ENCODE peak calls at places on chromosomes 3 and 15, in six cellular contexts. W is WERI-Rb-1; H is breast epithelium; F is naive thymus-derived CD4-positive, alpha-beta T cell; Q is heart right ventricle; J is RWPE1. A is an unnamed sample.
A peak's percentile ranks its signal among the peaks of the same experiment; 100 is the strongest.

GRCh38 chr3:38560284-38560683 is 64.1 kb downstream of the EXOG start:
- DNase-seq in Q (no peak), H (no peak), F (no peak), J (no peak), W (peak; percentile 1), A (no peak)

GRCh38 chr3:158791259-158791920 is 10.5 kb upstream of the MFSD1 start:
- DNase-seq in J (peak; percentile 50), Q (no peak), F (peak; percentile 58), H (no peak), W (peak; percentile 11), A (peak; percentile 16)

GRCh38 chr3:52385157-52385556 is 59.7 kb downstream of the SEMA3G start:
- DNase-seq in F (no peak), J (no peak), W (peak; percentile 93), Q (no peak), H (no peak), A (no peak)

GRCh38 chr3:10285742-10286524 is 6.8 kb downstream of the GHRL start:
- DNase-seq in F (no peak), Q (no peak), J (no peak), W (no peak), H (no peak), A (no peak)

GRCh38 chr3:13552855-13553652 is 4.1 kb downstream of the FBLN2 start:
- DNase-seq in J (no peak), F (no peak), W (no peak), H (no peak), Q (no peak), A (no peak)

GRCh38 chr15:48411971-48412591 is 80.9 kb downstream of the DUT start:
- DNase-seq in F (no peak), H (no peak), Q (no peak), W (no peak), J (no peak), A (no peak)

GRCh38 chr3:73727117-73727802 is 102.5 kb upstream of the PDZRN3 start:
- DNase-seq in H (no peak), J (no peak), Q (no peak), W (no peak), F (no peak), A (no peak)

GRCh38 chr15:36545451-36545992 is 33.9 kb upstream of the CDIN1 start:
- DNase-seq in Q (no peak), F (no peak), W (no peak), H (no peak), J (no peak), A (no peak)

GRCh38 chr3:162171970-162172369 is 675.4 kb downstream of the OTOL1 start:
- DNase-seq in Q (no peak), W (no peak), H (no peak), J (no peak), F (no peak), A (no peak)

GRCh38 chr15:95105229-95105628 is 873.9 kb downstream of the MCTP2 start:
- DNase-seq in F (no peak), Q (no peak), J (no peak), W (no peak), H (no peak), A (no peak)

GRCh38 chr3:182323898-182324297 is 469.4 kb upstream of the ATP11B start:
- DNase-seq in W (no peak), H (no peak), Q (no peak), J (no peak), F (no peak), A (no peak)

GRCh38 chr3:180934638-180935037 is 22.2 kb downstream of the FXR1 start:
- DNase-seq in H (no peak), J (peak; percentile 41), F (no peak), W (no peak), Q (no peak), A (no peak)

GRCh38 chr3:196082471-196082971 is 631 bp upstream of the TFRC start:
- DNase-seq in H (no peak), W (no peak), F (no peak), J (no peak), Q (no peak), A (no peak)

GRCh38 chr3:169348981-169349942 is 314.2 kb downstream of the MECOM start:
- DNase-seq in H (no peak), F (no peak), W (no peak), Q (no peak), J (peak; percentile 68), A (no peak)

GRCh38 chr15:41572866-41573265 is 13.9 kb downstream of the TYRO3 start:
- DNase-seq in W (no peak), H (no peak), F (no peak), J (no peak), Q (no peak), A (no peak)

GRCh38 chr3:197006446-197006845 is 23.2 kb downstream of the MELTF start:
- DNase-seq in H (no peak), J (no peak), W (no peak), Q (no peak), F (no peak), A (no peak)

GRCh38 chr3:192825657-192826200 is 91.9 kb downstream of the MB21D2 start:
- DNase-seq in Q (no peak), F (no peak), J (peak; percentile 14), W (no peak), H (peak; percentile 29), A (no peak)

DNA sequence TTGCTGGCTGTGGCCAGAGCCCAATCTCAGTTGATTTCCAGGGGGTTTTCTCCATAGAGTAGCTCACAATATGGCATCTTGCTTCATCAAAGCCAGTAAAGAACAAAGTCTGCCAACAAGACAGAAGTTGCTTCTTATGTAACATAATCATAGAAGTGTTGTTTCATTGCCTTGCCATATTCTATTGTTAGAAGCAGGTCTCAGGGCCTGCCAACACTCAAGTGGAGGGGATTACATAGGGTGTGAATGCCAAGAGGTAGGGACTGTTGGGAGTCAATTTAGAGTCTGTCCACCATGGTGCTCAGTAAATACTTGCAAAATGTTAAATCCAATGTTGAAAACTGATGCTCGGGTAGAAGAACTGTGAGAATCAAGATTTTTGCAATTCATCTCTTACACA is 13.4 kb upstream of the PXYLP1 start:
- DNase-seq in W (no peak), F (no peak), H (no peak), J (no peak), Q (no peak), A (no peak)
- H3K27ac ChIP-seq in W (no peak overlapping the region), F (no peak overlapping the region), H (no peak overlapping the region), J (no peak overlapping the region), Q (peak overlapping the region; percentile 10), A (no peak overlapping the region)

GRCh38 chr3:170566413-170566812 is 19.5 kb downstream of the SLC7A14 start:
- DNase-seq in F (no peak), W (peak; percentile 12), Q (no peak), H (no peak), J (no peak), A (no peak)

GRCh38 chr3:170565495-170565894 is 20.4 kb downstream of the SLC7A14 start:
- DNase-seq in H (no peak), Q (no peak), J (no peak), W (no peak), F (no peak), A (no peak)

GRCh38 chr3:170562080-170562479 is 23.8 kb downstream of the SLC7A14 start:
- DNase-seq in H (no peak), W (no peak), F (no peak), Q (no peak), J (no peak), A (no peak)

GRCh38 chr3:170563712-170564423 is 22.0 kb downstream of the SLC7A14 start:
- DNase-seq in H (no peak), Q (no peak), W (no peak), J (no peak), F (no peak), A (no peak)

GRCh38 chr3:170564664-170565063 is 21.2 kb downstream of the SLC7A14 start:
- DNase-seq in W (no peak), J (no peak), F (no peak), H (no peak), Q (no peak), A (no peak)
- H3K27ac ChIP-seq in W (no peak overlapping the region), J (no peak overlapping the region), F (no peak overlapping the region), H (no peak overlapping the region), Q (no peak overlapping the region), A (no peak overlapping the region)

GRCh38 chr15:99146661-99147060 is 41.8 kb downstream of the SYNM start:
- DNase-seq in Q (no peak), H (no peak), J (no peak), W (no peak), F (no peak), A (no peak)

GRCh38 chr15:99143230-99143629 is 38.4 kb downstream of the SYNM start:
- DNase-seq in J (no peak), F (no peak), Q (no peak), W (no peak), H (no peak), A (no peak)

GRCh38 chr15:99145778-99146177 is 40.9 kb downstream of the SYNM start:
- DNase-seq in F (no peak), W (no peak), H (no peak), Q (no peak), J (no peak), A (no peak)

GRCh38 chr15:99143655-99144610 is 39.1 kb downstream of the SYNM start:
- DNase-seq in Q (peak; percentile 63), H (peak; percentile 92), F (no peak), W (no peak), J (no peak), A (peak; percentile 13)

GRCh38 chr15:99145005-99145404 is 40.1 kb downstream of the SYNM start:
- DNase-seq in F (no peak), Q (no peak), W (no peak), H (no peak), J (no peak), A (no peak)
- H3K27ac ChIP-seq in F (no peak overlapping the region), Q (no peak overlapping the region), W (no peak overlapping the region), H (peak overlapping the region; percentile 82), J (no peak overlapping the region), A (no peak overlapping the region)

GRCh38 chr3:123151251-123151705 is 50.5 kb upstream of the SEC22A start:
- DNase-seq in F (no peak), W (no peak), H (no peak), J (no peak), Q (no peak), A (no peak)
- H3K27ac ChIP-seq in F (peak overlapping the region; percentile 51), W (peak overlapping the region; percentile 43), H (no peak overlapping the region), J (peak overlapping the region; percentile 36), Q (no peak overlapping the region), A (no peak overlapping the region)

DNA sequence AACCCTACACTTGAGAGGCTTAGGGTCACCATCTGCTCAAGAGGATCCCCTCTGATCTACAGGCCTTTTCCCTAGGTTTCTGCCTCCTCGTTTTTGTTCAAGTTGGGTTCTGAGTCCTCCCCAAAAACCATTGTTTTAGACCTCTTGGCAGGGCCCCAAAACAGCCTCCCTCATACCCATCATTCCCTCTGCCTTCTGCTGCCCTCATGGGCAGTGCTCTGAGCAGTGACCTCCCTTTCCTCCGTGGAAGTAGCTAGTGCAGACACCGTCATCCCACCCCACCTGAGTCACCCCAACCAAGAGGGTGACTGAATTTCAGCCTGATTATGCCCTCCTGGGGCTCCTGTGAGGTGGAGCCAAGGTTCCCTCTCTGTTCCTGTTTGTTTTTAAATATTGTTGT is 92.0 kb downstream of the RBPMS2 start:
- DNase-seq in W (no peak), H (no peak), Q (no peak), J (no peak), F (no peak), A (no peak)
- H3K27ac ChIP-seq in W (no peak overlapping the region), H (peak overlapping the region; percentile 48), Q (no peak overlapping the region), J (no peak overlapping the region), F (no peak overlapping the region), A (no peak overlapping the region)

GRCh38 chr3:116040152-116040551 is 405.1 kb downstream of the LSAMP start:
- DNase-seq in H (no peak), J (no peak), W (no peak), F (no peak), Q (no peak), A (no peak)
- H3K27ac ChIP-seq in H (no peak overlapping the region), J (no peak overlapping the region), W (no peak overlapping the region), F (no peak overlapping the region), Q (no peak overlapping the region), A (no peak overlapping the region)

GRCh38 chr15:67152429-67152828 is 87.0 kb downstream of the SMAD3 start:
- DNase-seq in H (no peak), Q (no peak), F (no peak), J (no peak), W (no peak), A (no peak)
- H3K27ac ChIP-seq in H (no peak overlapping the region), Q (no peak overlapping the region), F (no peak overlapping the region), J (no peak overlapping the region), W (no peak overlapping the region), A (no peak overlapping the region)